ENCODE peak calls at places on chromosomes 3 and 15, in eight cellular contexts. T is A549; Q is CD4-positive, alpha-beta T cell; I is testis; B is neural progenitor cell; S is cardiac muscle cell; J is heart left ventricle; V is A673. U is an unnamed sample. For H3K9me3, the result is how much of the 10 kb centered on the place peaks cover.

GRCh38 chr3:82163907-82164520 is 402.6 kb upstream of the GBE1 start:
- DNase-seq in S (peak), V (peak), B (peak), T (peak), J (no peak), I (no peak), Q (no peak), U (no peak)

GRCh38 chr3:194548346-194549321 is 61.8 kb upstream of the ATP13A3 start:
- DNase-seq in Q (no peak), S (peak), J (no peak), V (no peak), I (no peak), T (no peak), B (no peak), U (no peak)

GRCh38 chr15:71051539-71051938 is 63.7 kb upstream of the THSD4 start:
- DNase-seq in B (no peak), T (no peak), S (peak), V (no peak), J (no peak), Q (no peak), I (peak), U (peak)

GRCh38 chr3:196138927-196139680 is 57.2 kb upstream of the TFRC start:
- DNase-seq in B (no peak), S (peak), J (no peak), I (no peak), Q (no peak), V (no peak), T (no peak), U (no peak)

GRCh38 chr3:78863294-78864203 is 904.2 kb downstream of the ROBO1 start:
- DNase-seq in S (no peak), B (no peak), Q (no peak), J (no peak), V (no peak), I (no peak), T (no peak), U (no peak)

GRCh38 chr3:146384786-146385185 is 84.6 kb downstream of the PLSCR2 start:
- DNase-seq in Q (no peak), J (no peak), S (peak), V (no peak), T (no peak), B (no peak), I (no peak), U (no peak)

GRCh38 chr3:32428092-32429068 is 36.7 kb downstream of the CMTM7 start:
- DNase-seq in I (no peak), Q (peak), V (no peak), S (no peak), T (no peak), J (no peak), B (no peak), U (no peak)

GRCh38 chr15:57422113-57422754 is 45.9 kb downstream of the CGNL1 start:
- DNase-seq in Q (no peak), S (no peak), B (no peak), J (no peak), V (peak), T (no peak), I (no peak), U (no peak)

GRCh38 chr3:141242722-141243092 is 11.1 kb downstream of the PXYLP1 start:
- DNase-seq in T (no peak), V (no peak), Q (no peak), B (no peak), I (no peak), J (no peak), S (no peak), U (no peak)

GRCh38 chr3:88000853-88001252 is 58.0 kb downstream of the CGGBP1 start:
- DNase-seq in I (peak), V (no peak), S (peak), J (no peak), B (peak), Q (no peak), T (no peak), U (peak)

GRCh38 chr3:153232737-153233330 is 70.8 kb downstream of the RAP2B start:
- DNase-seq in B (no peak), T (no peak), J (no peak), S (peak), I (no peak), Q (no peak), V (no peak), U (no peak)

GRCh38 chr3:184538600-184539431 is 22.8 kb upstream of the EPHB3 start:
- DNase-seq in S (no peak), T (no peak), B (no peak), V (no peak), I (no peak), Q (no peak), J (no peak), U (no peak)

GRCh38 chr3:45994661-45995369 is 809 bp downstream of the FYCO1 start:
- DNase-seq in V (no peak), J (no peak), S (no peak), I (peak), Q (peak), T (no peak), B (peak), U (no peak)

GRCh38 chr3:11071096-11071755 is 78.7 kb downstream of the SLC6A1 start:
- DNase-seq in T (no peak), I (no peak), J (no peak), V (no peak), S (no peak), B (no peak), Q (no peak), U (no peak)

GRCh38 chr15:58562135-58562534 is 130.3 kb downstream of the LIPC start:
- DNase-seq in S (no peak), B (no peak), Q (no peak), T (no peak), V (no peak), I (no peak), J (no peak), U (no peak)

GRCh38 chr3:27679691-27680090 is 42.4 kb downstream of the EOMES start:
- DNase-seq in B (no peak), V (no peak), J (no peak), I (no peak), S (no peak), T (no peak), Q (no peak), U (no peak)

GRCh38 chr3:114622001-114622400 is 328.2 kb downstream of the TIGIT start:
- DNase-seq in I (no peak), B (no peak), V (no peak), J (no peak), T (no peak), Q (no peak), S (no peak), U (no peak)

GRCh38 chr3:143244516-143245063 is 125.0 kb downstream of the CHST2 start:
- DNase-seq in I (no peak), T (no peak), Q (no peak), V (no peak), J (no peak), S (no peak), B (no peak), U (no peak)
- TF ChIP-seq CTCF in I (no peak), T (no peak), Q (no peak), V (no peak), J (no peak), S (no peak), B (no peak), U (no peak)

DNA sequence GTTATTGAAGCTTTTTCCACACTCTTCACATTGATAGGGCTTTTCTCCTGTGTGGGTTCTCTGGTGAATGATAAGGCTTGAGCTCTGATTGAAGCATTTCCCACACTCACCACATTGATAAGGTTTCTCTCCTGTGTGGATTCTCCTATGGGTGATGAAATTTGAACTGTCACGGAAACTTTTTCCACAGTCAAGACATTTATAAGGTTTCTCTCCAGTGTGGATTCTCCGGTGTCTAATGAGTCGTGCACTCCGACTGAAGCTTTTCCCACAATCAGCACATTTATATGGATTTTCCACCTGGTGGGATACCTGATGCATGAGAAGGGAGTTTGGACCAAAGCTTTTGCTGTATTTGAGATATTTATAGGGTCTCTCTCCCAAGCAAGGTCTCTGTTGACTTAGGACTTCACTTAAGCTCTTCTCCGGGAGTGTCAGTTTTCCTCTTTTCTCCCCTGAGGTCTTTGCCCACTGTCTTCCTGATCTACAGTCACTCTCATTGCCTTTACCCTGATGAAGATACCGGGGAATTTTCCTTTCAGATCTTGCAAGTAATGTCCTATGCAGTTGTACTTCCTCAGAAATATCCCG is 9.4 kb downstream of the ZSCAN29 start:
- DNase-seq in V (no peak), J (no peak), B (no peak), S (no peak), I (no peak), T (no peak), Q (no peak), U (no peak)
- H3K9me3 ChIP-seq in V (half or more), J (under half), B (under half), S (under half), I (under half), T (half or more), Q (half or more), U (under half)

GRCh38 chr15:33699691-33700447 is 268.4 kb upstream of the CHRM5 start:
- DNase-seq in S (peak), I (no peak), Q (no peak), J (no peak), B (peak), V (peak), T (peak), U (no peak)
- TF ChIP-seq CTCF in S (peak), I (peak), Q (no peak), J (peak), B (peak), V (peak), T (no peak), U (no peak)

DNA sequence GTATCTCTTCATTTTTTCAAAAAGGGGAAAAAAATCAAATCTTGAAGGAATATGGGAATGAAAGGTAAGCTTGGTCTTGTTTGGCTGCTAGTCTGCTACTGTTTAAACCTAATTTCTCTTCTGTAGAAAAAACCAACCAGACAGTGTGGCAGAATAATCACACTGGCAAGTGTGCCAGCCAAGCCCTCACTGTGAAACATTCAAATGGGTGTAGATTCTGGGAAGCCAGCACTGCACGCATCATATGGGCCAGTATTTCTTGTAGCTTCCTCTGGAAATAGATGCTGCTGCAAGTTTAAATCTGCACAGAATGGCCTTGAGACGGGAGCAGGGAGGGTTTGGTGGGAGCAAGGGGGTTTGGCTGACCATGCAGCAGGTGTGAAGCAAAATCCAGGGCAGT is 62.1 kb downstream of the POMGNT2 start:
- DNase-seq in S (no peak), Q (no peak), B (no peak), J (no peak), T (no peak), V (no peak), I (no peak), U (no peak)
- H3K9me3 ChIP-seq in S (under half), Q (under half), B (under half), J (under half), T (under half), V (under half), I (under half), U (under half)

GRCh38 chr3:17995769-17996168 is 253.3 kb upstream of the TBC1D5 start:
- DNase-seq in B (no peak), Q (no peak), S (no peak), T (no peak), V (no peak), J (no peak), I (no peak), U (no peak)
- TF ChIP-seq CTCF in B (no peak), Q (no peak), S (no peak), T (no peak), V (no peak), J (no peak), I (no peak), U (no peak)

GRCh38 chr15:76258460-76258859 is 52.8 kb downstream of the ETFA start:
- DNase-seq in J (no peak), I (no peak), S (no peak), Q (no peak), T (no peak), V (peak), B (peak), U (no peak)

GRCh38 chr15:76259392-76259791 is 51.9 kb downstream of the ETFA start:
- DNase-seq in J (no peak), T (no peak), I (no peak), Q (no peak), B (no peak), S (no peak), V (no peak), U (no peak)

GRCh38 chr15:76260246-76260938 is 50.9 kb downstream of the ETFA start:
- DNase-seq in S (no peak), J (no peak), B (no peak), I (no peak), T (no peak), Q (no peak), V (no peak), U (no peak)
- H3K9me3 ChIP-seq in S (under half), J (under half), B (under half), I (under half), T (under half), Q (under half), V (under half), U (under half)

GRCh38 chr15:26983822-26984221 is 12.8 kb downstream of the GABRG3 start:
- DNase-seq in T (peak), J (no peak), V (no peak), Q (no peak), I (no peak), S (no peak), B (no peak), U (no peak)
- TF ChIP-seq CTCF in T (no peak), J (no peak), V (no peak), Q (no peak), I (no peak), S (no peak), B (peak), U (no peak)

DNA sequence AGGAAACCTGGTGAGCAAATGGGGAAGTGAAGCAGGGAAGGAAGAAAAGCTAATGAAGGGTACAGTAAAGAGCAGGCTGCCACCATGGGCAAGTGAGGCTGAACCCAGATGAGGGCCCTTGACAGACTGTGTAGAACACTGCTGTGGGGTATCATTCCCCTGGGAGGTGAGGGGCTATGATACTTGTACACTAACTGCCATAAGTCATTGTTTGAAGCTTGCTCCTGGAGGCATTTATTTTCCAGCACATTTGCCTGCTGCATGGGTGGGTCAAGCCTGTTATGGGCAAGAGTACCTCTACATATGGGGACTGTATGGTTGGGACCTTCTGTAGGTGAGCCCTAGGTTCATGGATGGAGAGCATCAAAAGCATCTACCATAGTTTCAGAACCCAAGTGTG is 57.4 kb downstream of the POMGNT2 start:
- DNase-seq in I (no peak), V (no peak), T (no peak), B (no peak), J (no peak), Q (no peak), S (no peak), U (no peak)
- H3K9me3 ChIP-seq in I (under half), V (under half), T (under half), B (under half), J (under half), Q (under half), S (under half), U (under half)

GRCh38 chr3:58998476-58999117 is 51.2 kb downstream of the CFAP20DC start:
- DNase-seq in J (no peak), T (peak), V (peak), Q (no peak), S (peak), I (no peak), B (no peak), U (no peak)

GRCh38 chr3:58991623-58992022 is 58.2 kb downstream of the CFAP20DC start:
- DNase-seq in B (peak), S (no peak), V (no peak), J (no peak), Q (no peak), I (no peak), T (no peak), U (no peak)

GRCh38 chr3:58993547-58993946 is 56.3 kb downstream of the CFAP20DC start:
- DNase-seq in T (no peak), V (no peak), S (no peak), I (no peak), B (no peak), Q (no peak), J (no peak), U (no peak)

GRCh38 chr3:58996730-58997129 is 53.1 kb downstream of the CFAP20DC start:
- DNase-seq in S (no peak), V (no peak), B (no peak), I (no peak), T (no peak), J (no peak), Q (no peak), U (no peak)

GRCh38 chr3:58994746-58995330 is 55.0 kb downstream of the CFAP20DC start:
- DNase-seq in V (peak), T (peak), I (peak), J (no peak), Q (no peak), S (peak), B (peak), U (peak)
- TF ChIP-seq CTCF in V (peak), T (peak), I (peak), J (peak), Q (peak), S (peak), B (peak), U (peak)

U was measured in body of pancreas.